ENCODE peak calls at places on chromosomes 3 and 15, in seven cellular contexts. One of them, this sample, is unnamed.

GRCh38 chr15:42138411-42138810 is 18.0 kb downstream of the PLA2G4F start:
- DNase-seq in coronary artery: no peak
- DNase-seq in body of pancreas: no peak
- DNase-seq in A549: no peak
- DNase-seq in testis: peak
- DNase-seq in PC-9: no peak
- DNase-seq in fibroblast of villous mesenchyme: no peak
- DNase-seq in this sample: no peak

GRCh38 chr3:136838641-136839555 is 20.0 kb downstream of the SLC35G2 start:
- DNase-seq in coronary artery: no peak
- DNase-seq in body of pancreas: no peak
- DNase-seq in A549: no peak
- DNase-seq in testis: no peak
- DNase-seq in PC-9: peak
- DNase-seq in fibroblast of villous mesenchyme: peak
- DNase-seq in this sample: no peak

GRCh38 chr3:66610548-66610909 is 109.7 kb upstream of the LRIG1 start:
- DNase-seq in coronary artery: no peak
- DNase-seq in body of pancreas: no peak
- DNase-seq in A549: no peak
- DNase-seq in testis: no peak
- DNase-seq in PC-9: no peak
- DNase-seq in fibroblast of villous mesenchyme: no peak
- DNase-seq in this sample: no peak

GRCh38 chr3:53145109-53146077 is 15.2 kb upstream of the RFT1 start:
- DNase-seq in coronary artery: no peak
- DNase-seq in body of pancreas: peak
- DNase-seq in A549: no peak
- DNase-seq in testis: no peak
- DNase-seq in PC-9: peak
- DNase-seq in fibroblast of villous mesenchyme: no peak
- DNase-seq in this sample: no peak

GRCh38 chr3:15329058-15330005 is 3.1 kb downstream of the SH3BP5 start:
- DNase-seq in coronary artery: no peak
- DNase-seq in body of pancreas: no peak
- DNase-seq in A549: no peak
- DNase-seq in testis: no peak
- DNase-seq in PC-9: no peak
- DNase-seq in fibroblast of villous mesenchyme: no peak
- DNase-seq in this sample: no peak

GRCh38 chr15:76059320-76060097 is at the start of gene TMEM266:
- DNase-seq in coronary artery: no peak
- DNase-seq in body of pancreas: peak
- DNase-seq in A549: peak
- DNase-seq in testis: peak
- DNase-seq in PC-9: no peak
- DNase-seq in fibroblast of villous mesenchyme: peak
- DNase-seq in this sample: no peak

GRCh38 chr3:57731311-57731710 is 24.8 kb upstream of the SLMAP start:
- DNase-seq in coronary artery: no peak
- DNase-seq in body of pancreas: no peak
- DNase-seq in A549: no peak
- DNase-seq in testis: no peak
- DNase-seq in PC-9: no peak
- DNase-seq in fibroblast of villous mesenchyme: no peak
- DNase-seq in this sample: no peak

GRCh38 chr3:8441969-8442559 is 59.6 kb upstream of the LMCD1 start:
- DNase-seq in coronary artery: no peak
- DNase-seq in body of pancreas: no peak
- DNase-seq in A549: peak
- DNase-seq in testis: no peak
- DNase-seq in PC-9: no peak
- DNase-seq in fibroblast of villous mesenchyme: peak
- DNase-seq in this sample: peak

GRCh38 chr3:53161345-53161819 is 373 bp downstream of the PRKCD start:
- DNase-seq in coronary artery: no peak
- DNase-seq in body of pancreas: peak
- DNase-seq in A549: peak
- DNase-seq in testis: peak
- DNase-seq in PC-9: no peak
- DNase-seq in fibroblast of villous mesenchyme: peak
- DNase-seq in this sample: no peak

GRCh38 chr3:77281721-77282120 is 241.8 kb downstream of the ROBO2 start:
- DNase-seq in coronary artery: no peak
- DNase-seq in body of pancreas: no peak
- DNase-seq in A549: no peak
- DNase-seq in testis: no peak
- DNase-seq in PC-9: no peak
- DNase-seq in fibroblast of villous mesenchyme: no peak
- DNase-seq in this sample: no peak

GRCh38 chr3:70049761-70050160 is 50.2 kb downstream of the SAMMSON start:
- DNase-seq in coronary artery: no peak
- DNase-seq in body of pancreas: no peak
- DNase-seq in A549: no peak
- DNase-seq in testis: no peak
- DNase-seq in PC-9: no peak
- DNase-seq in fibroblast of villous mesenchyme: peak
- DNase-seq in this sample: no peak

GRCh38 chr15:91867581-91868026 is 14.1 kb downstream of the SLCO3A1 start:
- DNase-seq in coronary artery: peak
- DNase-seq in body of pancreas: peak
- DNase-seq in A549: peak
- DNase-seq in testis: peak
- DNase-seq in PC-9: peak
- DNase-seq in fibroblast of villous mesenchyme: peak
- DNase-seq in this sample: peak

GRCh38 chr3:71226565-71227281 is 356.8 kb downstream of the FOXP1 start:
- DNase-seq in coronary artery: no peak
- DNase-seq in body of pancreas: no peak
- DNase-seq in A549: no peak
- DNase-seq in testis: no peak
- DNase-seq in PC-9: no peak
- DNase-seq in fibroblast of villous mesenchyme: peak
- DNase-seq in this sample: no peak

GRCh38 chr15:51244366-51244977 is 93.9 kb downstream of the CYP19A1 start:
- DNase-seq in coronary artery: no peak
- DNase-seq in body of pancreas: no peak
- DNase-seq in A549: no peak
- DNase-seq in testis: no peak
- DNase-seq in PC-9: no peak
- DNase-seq in fibroblast of villous mesenchyme: peak
- DNase-seq in this sample: no peak

GRCh38 chr3:150738688-150739087 is 24.3 kb downstream of the SIAH2 start:
- DNase-seq in coronary artery: no peak
- DNase-seq in body of pancreas: no peak
- DNase-seq in A549: no peak
- DNase-seq in testis: no peak
- DNase-seq in PC-9: no peak
- DNase-seq in fibroblast of villous mesenchyme: no peak
- DNase-seq in this sample: no peak

GRCh38 chr3:141373768-141374526 is 5.6 kb downstream of the ZBTB38 start:
- DNase-seq in coronary artery: no peak
- DNase-seq in body of pancreas: no peak
- DNase-seq in A549: peak
- DNase-seq in testis: no peak
- DNase-seq in PC-9: no peak
- DNase-seq in fibroblast of villous mesenchyme: no peak
- DNase-seq in this sample: no peak

GRCh38 chr3:65796676-65797075 is 242.0 kb downstream of the MAGI1 start:
- DNase-seq in coronary artery: no peak
- DNase-seq in body of pancreas: no peak
- DNase-seq in A549: no peak
- DNase-seq in testis: no peak
- DNase-seq in PC-9: no peak
- DNase-seq in fibroblast of villous mesenchyme: no peak
- DNase-seq in this sample: no peak

GRCh38 chr15:57205999-57206398 is 170.3 kb upstream of the CGNL1 start:
- DNase-seq in coronary artery: no peak
- DNase-seq in body of pancreas: no peak
- DNase-seq in A549: no peak
- DNase-seq in testis: no peak
- DNase-seq in PC-9: no peak
- DNase-seq in fibroblast of villous mesenchyme: no peak
- DNase-seq in this sample: no peak

GRCh38 chr3:184011937-184012889 is 5.5 kb downstream of the ABCC5 start:
- DNase-seq in coronary artery: no peak
- DNase-seq in body of pancreas: no peak
- DNase-seq in A549: no peak
- DNase-seq in testis: no peak
- DNase-seq in PC-9: no peak
- DNase-seq in fibroblast of villous mesenchyme: no peak
- DNase-seq in this sample: no peak

GRCh38 chr3:104885214-104885814 is 481.4 kb upstream of the ALCAM start:
- DNase-seq in coronary artery: no peak
- DNase-seq in body of pancreas: no peak
- DNase-seq in A549: no peak
- DNase-seq in testis: no peak
- DNase-seq in PC-9: no peak
- DNase-seq in fibroblast of villous mesenchyme: no peak
- DNase-seq in this sample: no peak

DNA sequence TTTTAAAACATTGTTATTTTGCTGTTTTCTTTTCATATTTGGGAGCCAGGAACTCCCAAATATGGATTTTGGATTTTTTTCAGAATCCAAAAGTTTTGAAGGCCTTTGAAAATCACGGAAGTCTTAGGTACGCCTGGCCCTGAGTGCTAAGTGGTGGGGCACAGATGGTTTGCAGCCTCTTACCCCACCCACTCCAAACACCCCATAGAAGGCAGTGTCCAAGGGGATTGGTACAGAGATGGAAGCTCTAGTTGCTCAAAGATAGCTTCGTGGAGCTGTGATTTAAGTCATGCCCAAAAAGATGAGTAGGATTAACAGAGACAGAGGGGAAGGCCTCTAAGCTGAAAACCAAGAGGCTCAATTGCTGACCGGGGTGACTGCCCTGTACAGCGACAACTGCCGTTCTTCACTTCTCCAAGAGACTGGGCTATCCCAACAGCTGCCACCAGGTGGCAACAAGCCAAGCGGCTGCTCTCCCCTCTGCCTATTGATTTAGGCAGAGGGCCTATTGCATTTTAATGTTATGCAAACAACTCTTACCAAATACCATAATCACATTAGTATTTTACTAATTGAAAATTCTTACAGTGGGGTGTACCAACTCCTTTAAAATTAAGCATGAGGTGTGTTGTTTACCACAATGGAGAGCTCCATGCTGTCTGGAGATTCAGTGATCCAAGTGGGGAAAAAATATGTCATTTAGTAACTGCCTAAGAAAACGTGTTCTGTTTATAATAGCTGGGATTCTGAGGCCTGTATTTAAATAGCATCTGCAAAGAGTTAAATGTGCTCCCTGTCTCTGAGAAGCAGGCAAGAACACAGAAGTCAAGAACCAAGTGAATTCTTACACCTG is 64.0 kb upstream of the C15orf61 start:
- DNase-seq in coronary artery: no peak
- DNase-seq in body of pancreas: peak
- DNase-seq in A549: peak
- DNase-seq in testis: peak
- DNase-seq in PC-9: no peak
- DNase-seq in fibroblast of villous mesenchyme: peak
- DNase-seq in this sample: peak
- TF ChIP-seq CTCF in coronary artery: peak
- TF ChIP-seq CTCF in body of pancreas: peak
- TF ChIP-seq CTCF in A549: peak
- TF ChIP-seq CTCF in testis: peak
- TF ChIP-seq CTCF in PC-9: peak
- TF ChIP-seq CTCF in fibroblast of villous mesenchyme: peak
- TF ChIP-seq CTCF in this sample: peak

GRCh38 chr3:13657660-13658435 is 108.9 kb downstream of the FBLN2 start:
- DNase-seq in coronary artery: no peak
- DNase-seq in body of pancreas: peak
- DNase-seq in A549: peak
- DNase-seq in testis: peak
- DNase-seq in PC-9: peak
- DNase-seq in fibroblast of villous mesenchyme: peak
- DNase-seq in this sample: no peak
- H3K4me3 ChIP-seq in coronary artery: peak
- H3K4me3 ChIP-seq in body of pancreas: no peak
- H3K4me3 ChIP-seq in A549: no peak
- H3K4me3 ChIP-seq in testis: no peak
- H3K4me3 ChIP-seq in PC-9: no peak
- H3K4me3 ChIP-seq in fibroblast of villous mesenchyme: no peak
- H3K4me3 ChIP-seq in this sample: peak

DNA sequence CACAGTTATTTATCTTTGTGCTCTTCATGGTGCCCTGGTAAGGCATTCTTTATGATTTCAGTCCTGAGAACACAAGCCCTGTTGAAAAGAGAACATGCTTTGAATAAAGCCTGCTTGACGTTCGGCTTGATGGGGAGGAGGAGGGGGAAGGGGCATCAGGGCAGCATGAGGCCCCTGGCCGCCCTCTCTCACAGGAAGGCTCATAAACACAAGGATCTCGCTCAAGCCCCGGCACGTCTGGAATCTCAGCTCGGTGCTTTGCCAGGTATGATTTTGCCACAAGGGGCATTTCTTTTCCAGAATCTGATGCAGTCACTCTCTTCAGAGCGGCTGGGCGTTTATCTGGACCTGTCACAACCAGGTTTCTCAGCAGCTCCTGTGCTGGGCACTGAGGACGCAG is 129.4 kb downstream of the DNAJB8 start:
- DNase-seq in coronary artery: no peak
- DNase-seq in body of pancreas: peak
- DNase-seq in A549: no peak
- DNase-seq in testis: no peak
- DNase-seq in PC-9: no peak
- DNase-seq in fibroblast of villous mesenchyme: no peak
- DNase-seq in this sample: no peak
- TF ChIP-seq CTCF in coronary artery: no peak
- TF ChIP-seq CTCF in body of pancreas: no peak
- TF ChIP-seq CTCF in A549: no peak
- TF ChIP-seq CTCF in testis: no peak
- TF ChIP-seq CTCF in PC-9: no peak
- TF ChIP-seq CTCF in fibroblast of villous mesenchyme: no peak
- TF ChIP-seq CTCF in this sample: no peak

GRCh38 chr3:177357352-177358084 is 160.2 kb upstream of the TBL1XR1 start:
- DNase-seq in coronary artery: no peak
- DNase-seq in body of pancreas: peak
- DNase-seq in A549: peak
- DNase-seq in testis: no peak
- DNase-seq in PC-9: peak
- DNase-seq in fibroblast of villous mesenchyme: peak
- DNase-seq in this sample: peak

GRCh38 chr3:177359601-177360357 is 162.5 kb upstream of the TBL1XR1 start:
- DNase-seq in coronary artery: peak
- DNase-seq in body of pancreas: peak
- DNase-seq in A549: peak
- DNase-seq in testis: peak
- DNase-seq in PC-9: peak
- DNase-seq in fibroblast of villous mesenchyme: peak
- DNase-seq in this sample: peak

GRCh38 chr3:177356113-177356512 is 158.8 kb upstream of the TBL1XR1 start:
- DNase-seq in coronary artery: no peak
- DNase-seq in body of pancreas: no peak
- DNase-seq in A549: no peak
- DNase-seq in testis: no peak
- DNase-seq in PC-9: no peak
- DNase-seq in fibroblast of villous mesenchyme: no peak
- DNase-seq in this sample: no peak

GRCh38 chr3:177358968-177359600 is 161.8 kb upstream of the TBL1XR1 start:
- DNase-seq in coronary artery: peak
- DNase-seq in body of pancreas: peak
- DNase-seq in A549: peak
- DNase-seq in testis: peak
- DNase-seq in PC-9: peak
- DNase-seq in fibroblast of villous mesenchyme: peak
- DNase-seq in this sample: no peak

GRCh38 chr3:177358085-177358967 is 161.0 kb upstream of the TBL1XR1 start:
- DNase-seq in coronary artery: peak
- DNase-seq in body of pancreas: peak
- DNase-seq in A549: peak
- DNase-seq in testis: peak
- DNase-seq in PC-9: peak
- DNase-seq in fibroblast of villous mesenchyme: peak
- DNase-seq in this sample: no peak
- H3K4me3 ChIP-seq in coronary artery: peak
- H3K4me3 ChIP-seq in body of pancreas: no peak
- H3K4me3 ChIP-seq in A549: peak
- H3K4me3 ChIP-seq in testis: peak
- H3K4me3 ChIP-seq in PC-9: peak
- H3K4me3 ChIP-seq in fibroblast of villous mesenchyme: no peak
- H3K4me3 ChIP-seq in this sample: no peak

This sample was measured in AG04450.